ENCODE peak calls at places on chromosomes 2 and 18, in seven cellular contexts. A is fibroblast of lung, R is astrocyte of the cerebellum, U is H7, V is hepatocyte, Y is Caco-2, B is A549. F is an unnamed sample.
A peak's percentile ranks its signal among the peaks of the same experiment; 100 is the strongest.

GRCh38 chr2:43406643-43407042 is 180.2 kb upstream of the ZFP36L2 start:
- DNase-seq in A (no peak), B (no peak), U (no peak), Y (no peak), V (no peak), R (no peak), F (no peak)

GRCh38 chr2:205731521-205731965 is 49.2 kb downstream of the NRP2 start:
- DNase-seq in Y (no peak), R (peak; percentile 76), V (peak; percentile 50), B (no peak), U (no peak), A (peak; percentile 93), F (peak; percentile 40)

GRCh38 chr18:55402731-55403405 is 185.1 kb downstream of the TCF4 start:
- DNase-seq in U (no peak), V (no peak), R (no peak), B (no peak), A (peak; percentile 38), Y (no peak), F (no peak)

GRCh38 chr18:2100694-2101213 is 470.6 kb downstream of the METTL4 start:
- DNase-seq in Y (no peak), U (no peak), V (no peak), A (no peak), R (no peak), B (no peak), F (no peak)

GRCh38 chr18:78979682-78980278 is at the start of gene SALL3:
- DNase-seq in V (no peak), U (peak; percentile 97), Y (no peak), A (peak; percentile 60), R (no peak), B (no peak), F (peak; percentile 80)

GRCh38 chr2:59312022-59312421 is 1070.9 kb upstream of the FANCL start:
- DNase-seq in U (no peak), B (no peak), Y (no peak), R (no peak), V (no peak), A (no peak), F (no peak)

GRCh38 chr18:61854578-61854977 is 38.2 kb downstream of the RNF152 start:
- DNase-seq in B (no peak), R (peak; percentile 68), A (peak; percentile 84), V (no peak), U (no peak), Y (no peak), F (no peak)

GRCh38 chr2:222608081-222608480 is 47.8 kb downstream of the FARSB start:
- DNase-seq in Y (no peak), A (no peak), U (no peak), V (no peak), B (no peak), R (no peak), F (no peak)

GRCh38 chr2:189580662-189581353 is at the start of gene SLC40A1:
- DNase-seq in U (peak; percentile 76), R (no peak), V (peak; percentile 95), Y (peak; percentile 89), B (peak; percentile 51), A (peak; percentile 64), F (peak; percentile 63)

GRCh38 chr2:28751956-28752607 is 452 bp downstream of the PPP1CB start:
- DNase-seq in R (no peak), A (no peak), V (no peak), B (no peak), Y (peak; percentile 40), U (peak; percentile 73), F (peak; percentile 34)

GRCh38 chr2:40032650-40033319 is 253.7 kb upstream of the THUMPD2 start:
- DNase-seq in V (no peak), B (no peak), Y (no peak), A (peak; percentile 95), R (peak; percentile 5), U (no peak), F (no peak)

GRCh38 chr2:205734436-205734835 is 52.1 kb downstream of the NRP2 start:
- DNase-seq in A (peak; percentile 90), B (no peak), U (peak; percentile 78), Y (no peak), V (peak; percentile 73), R (peak; percentile 70), F (peak; percentile 59)

GRCh38 chr2:231961349-231962166 is at the start of gene DIS3L2:
- DNase-seq in R (peak; percentile 34), V (peak; percentile 90), A (peak; percentile 84), U (peak; percentile 89), Y (peak; percentile 72), B (peak; percentile 73), F (peak; percentile 79)

GRCh38 chr2:222604749-222605515 is 51.0 kb downstream of the FARSB start:
- DNase-seq in V (no peak), Y (no peak), U (no peak), A (no peak), B (no peak), R (no peak), F (no peak)

GRCh38 chr18:58272779-58273500 is 228.9 kb downstream of the NEDD4L start:
- DNase-seq in B (no peak), R (no peak), U (no peak), A (peak; percentile 25), V (no peak), Y (no peak), F (no peak)

GRCh38 chr2:206086683-206087350 is 843 bp upstream of the INO80D start:
- DNase-seq in B (no peak), V (peak; percentile 25), R (no peak), U (no peak), Y (no peak), A (peak; percentile 7), F (no peak)

GRCh38 chr18:5543036-5543671 is 643 bp downstream of the EPB41L3 start:
- DNase-seq in B (no peak), V (peak; percentile 52), Y (no peak), R (no peak), A (peak; percentile 17), U (peak; percentile 83), F (peak; percentile 53)

GRCh38 chr2:205822578-205822977 is 140.3 kb downstream of the NRP2 start:
- DNase-seq in Y (no peak), B (no peak), A (peak; percentile 92), R (peak; percentile 76), V (no peak), U (no peak), F (no peak)

GRCh38 chr2:134408386-134408785 is 154.5 kb downstream of the MGAT5 start:
- DNase-seq in Y (no peak), U (no peak), R (no peak), V (no peak), A (peak; percentile 52), B (no peak), F (no peak)

GRCh38 chr2:222360146-222360545 is 61.3 kb upstream of the PAX3 start:
- DNase-seq in A (peak; percentile 15), V (no peak), U (no peak), B (no peak), R (no peak), Y (no peak), F (no peak)

GRCh38 chr2:128736689-128737545 is 418.2 kb upstream of the HS6ST1 start:
- DNase-seq in R (peak; percentile 57), B (peak; percentile 71), Y (peak; percentile 60), V (peak; percentile 85), U (peak; percentile 95), A (peak; percentile 57), F (peak; percentile 79)

GRCh38 chr2:217880490-217880889 is 122.3 kb downstream of the TNS1 start:
- DNase-seq in B (no peak), V (no peak), Y (no peak), U (no peak), A (no peak), R (no peak), F (no peak)

GRCh38 chr2:23940262-23940975 is at the start of gene UBXN2A:
- DNase-seq in A (peak; percentile 79), V (peak; percentile 94), B (peak; percentile 89), Y (peak; percentile 75), U (peak; percentile 95), R (peak; percentile 56), F (peak; percentile 78)

DNA sequence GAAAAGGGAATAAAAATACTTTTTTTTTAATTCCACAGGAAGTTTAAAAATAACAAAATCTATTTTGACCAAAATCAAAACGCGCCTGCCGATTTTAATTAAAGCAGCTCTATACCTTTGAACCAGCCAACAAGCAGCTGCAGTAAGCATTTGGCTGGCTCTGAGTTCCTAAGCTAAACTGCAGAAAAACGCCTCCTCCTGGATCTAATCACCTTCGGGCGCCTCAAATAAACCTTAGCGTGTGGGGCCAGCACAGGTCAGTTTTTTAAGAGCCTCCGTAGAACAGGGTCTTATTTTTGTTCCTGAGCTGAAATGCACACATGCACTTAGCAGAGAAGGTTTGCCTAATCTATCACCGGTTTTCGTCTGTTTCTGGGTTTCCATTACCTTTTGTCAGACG is 64.8 kb upstream of the HNRNPA3 start:
- DNase-seq in B (no peak), R (no peak), U (no peak), Y (no peak), A (no peak), V (no peak), F (peak; percentile 28)
- H3K4me3 ChIP-seq in B (peak overlapping the region; percentile 48), R (peak overlapping the region; percentile 43), U (no peak overlapping the region), Y (no peak overlapping the region), A (peak overlapping the region; percentile 67), V (no peak overlapping the region), F (peak overlapping the region; percentile 61)

GRCh38 chr2:45653125-45653524 is 1.6 kb downstream of the PRKCE start:
- DNase-seq in U (no peak), R (no peak), V (no peak), Y (no peak), A (no peak), B (no peak), F (no peak)
- H3K4me3 ChIP-seq in U (no peak overlapping the region), R (peak overlapping the region; percentile 53), V (peak overlapping the region; percentile 53), Y (no peak overlapping the region), A (peak overlapping the region; percentile 79), B (no peak overlapping the region), F (no peak overlapping the region)

GRCh38 chr2:71849603-71850305 is 297.9 kb downstream of the CYP26B1 start:
- DNase-seq in Y (no peak), B (no peak), V (no peak), R (no peak), A (no peak), U (no peak), F (no peak)
- H3K4me3 ChIP-seq in Y (no peak overlapping the region), B (no peak overlapping the region), V (no peak overlapping the region), R (no peak overlapping the region), A (no peak overlapping the region), U (no peak overlapping the region), F (no peak overlapping the region)

GRCh38 chr18:13580351-13580750 is 146.0 kb downstream of the FAM210A start:
- DNase-seq in Y (no peak), U (no peak), R (no peak), B (no peak), A (no peak), V (no peak), F (no peak)

GRCh38 chr18:13582283-13582682 is 144.1 kb downstream of the FAM210A start:
- DNase-seq in U (no peak), B (no peak), V (no peak), Y (no peak), R (no peak), A (no peak), F (no peak)

GRCh38 chr18:13579874-13580273 is 146.5 kb downstream of the FAM210A start:
- DNase-seq in Y (no peak), B (no peak), U (no peak), A (no peak), R (no peak), V (no peak), F (no peak)

GRCh38 chr18:13581496-13581895 is 144.9 kb downstream of the FAM210A start:
- DNase-seq in A (no peak), Y (no peak), R (no peak), B (no peak), U (no peak), V (no peak), F (no peak)

DNA sequence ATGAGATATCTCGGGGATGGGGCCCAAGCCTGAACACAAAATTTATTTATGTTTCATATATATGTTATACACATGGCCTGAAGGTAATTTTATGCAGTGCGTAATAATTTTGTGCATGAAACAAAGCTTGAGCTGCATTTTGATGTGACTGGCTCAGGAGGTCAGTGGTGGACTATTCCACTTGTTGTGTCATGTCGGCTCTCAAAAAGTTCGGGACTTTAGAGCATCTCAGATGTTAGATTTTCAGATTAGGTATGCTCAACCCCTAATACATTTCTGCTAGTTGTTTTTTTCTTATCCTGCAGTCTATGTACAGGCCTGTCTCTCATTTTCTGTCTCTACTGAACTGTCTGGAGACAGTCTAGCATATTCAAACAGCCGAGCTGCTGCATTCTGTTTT is 145.3 kb downstream of the FAM210A start:
- DNase-seq in R (no peak), B (no peak), U (no peak), Y (no peak), V (no peak), A (no peak), F (no peak)
- H3K4me3 ChIP-seq in R (no peak overlapping the region), B (no peak overlapping the region), U (no peak overlapping the region), Y (no peak overlapping the region), V (no peak overlapping the region), A (no peak overlapping the region), F (no peak overlapping the region)